ENCODE peak calls at places on chromosomes 3 and 15, in ten cellular contexts. D is stomach, W is omental fat pad, O is GM10248, M is A549, I is psoas muscle, F is fibroblast of lung, P is WTC11, U is RWPE1, C is heart left ventricle. X is an unnamed sample.
A peak's percentile ranks its signal among the peaks of the same experiment; 100 is the strongest.

GRCh38 chr15:74884428-74885223 is 5.2 kb upstream of the MPI start:
- DNase-seq in I (no peak), C (no peak), W (no peak), M (no peak), F (no peak), U (peak; percentile 51), D (no peak), P (no peak), O (no peak), X (no peak)

GRCh38 chr3:102536479-102536878 is 101.7 kb downstream of the ZPLD1 start:
- DNase-seq in D (no peak), F (peak; percentile 58), W (no peak), U (peak; percentile 41), C (no peak), M (peak; percentile 15), O (peak; percentile 17), P (no peak), I (no peak), X (no peak)

GRCh38 chr3:50008931-50009330 is 69.0 kb downstream of the RBM6 start:
- DNase-seq in M (no peak), U (no peak), O (no peak), C (no peak), W (no peak), P (no peak), D (no peak), I (no peak), F (peak; percentile 19), X (no peak)

GRCh38 chr15:56837281-56837680 is 81.2 kb upstream of the TCF12 start:
- DNase-seq in O (no peak), U (no peak), D (no peak), C (no peak), W (no peak), F (peak; percentile 11), P (no peak), M (no peak), I (no peak), X (no peak)

GRCh38 chr3:39067286-39067685 is 15.5 kb downstream of the WDR48 start:
- DNase-seq in I (no peak), C (no peak), U (peak; percentile 6), F (no peak), D (no peak), P (no peak), O (no peak), M (no peak), W (no peak), X (no peak)

GRCh38 chr3:12180218-12180617 is 21.5 kb upstream of the TIMP4 start:
- DNase-seq in I (peak; percentile 35), P (no peak), D (peak; percentile 78), W (no peak), C (peak; percentile 76), M (no peak), O (no peak), F (peak; percentile 46), U (no peak), X (no peak)

GRCh38 chr3:129657261-129658046 is 51.0 kb upstream of the PLXND1 start:
- DNase-seq in O (no peak), U (no peak), W (no peak), C (no peak), F (peak; percentile 43), I (no peak), D (no peak), M (no peak), P (no peak), X (no peak)

GRCh38 chr3:98732239-98733054 is 30.7 kb upstream of the ST3GAL6 start:
- DNase-seq in U (peak; percentile 50), O (peak; percentile 64), W (no peak), M (peak; percentile 55), P (peak; percentile 65), C (peak; percentile 83), I (peak; percentile 46), F (no peak), D (peak; percentile 61), X (peak; percentile 72)

GRCh38 chr15:40477703-40478269 is 7.0 kb downstream of the CHST14 start:
- DNase-seq in D (no peak), M (no peak), U (no peak), W (no peak), F (no peak), P (no peak), C (no peak), O (no peak), I (no peak), X (no peak)

GRCh38 chr3:48402281-48402732 is 27.6 kb downstream of the PLXNB1 start:
- DNase-seq in W (peak; percentile 75), C (peak; percentile 75), O (no peak), I (peak; percentile 91), F (peak; percentile 94), P (no peak), U (peak; percentile 88), D (peak; percentile 59), M (no peak), X (no peak)

GRCh38 chr3:74562528-74563190 is 51.8 kb downstream of the CNTN3 start:
- DNase-seq in F (no peak), W (no peak), I (no peak), O (no peak), P (no peak), U (no peak), D (no peak), M (no peak), C (no peak), X (no peak)

GRCh38 chr3:115169808-115170207 is 22.7 kb upstream of the ZBTB20 start:
- DNase-seq in O (no peak), W (no peak), P (no peak), M (no peak), I (no peak), F (peak; percentile 26), D (no peak), C (no peak), U (no peak), X (no peak)
- TF ChIP-seq CTCF in O (no peak), W (no peak), P (no peak), M (peak; percentile 21), I (peak; percentile 52), F (no peak), D (no peak), C (peak; percentile 40), U (peak; percentile 38), X (peak; percentile 33)

GRCh38 chr15:37004373-37004869 is 95.9 kb downstream of the MEIS2 start:
- DNase-seq in P (no peak), C (no peak), W (no peak), D (no peak), U (no peak), O (no peak), I (no peak), M (no peak), F (no peak), X (no peak)
- TF ChIP-seq CTCF in P (no peak), C (no peak), W (no peak), D (no peak), U (no peak), O (no peak), I (no peak), M (no peak), F (no peak), X (no peak)

GRCh38 chr3:45001738-45002137 is 24.4 kb upstream of the CLEC3B start:
- DNase-seq in D (no peak), C (no peak), I (no peak), U (no peak), M (no peak), P (no peak), W (no peak), O (no peak), F (no peak), X (no peak)

GRCh38 chr3:45002680-45003079 is 23.4 kb upstream of the CLEC3B start:
- DNase-seq in I (no peak), P (no peak), M (no peak), U (no peak), O (no peak), D (no peak), C (no peak), W (no peak), F (no peak), X (no peak)

GRCh38 chr3:45003406-45003805 is 22.7 kb upstream of the CLEC3B start:
- DNase-seq in I (no peak), F (no peak), W (no peak), C (no peak), O (no peak), U (no peak), M (no peak), D (no peak), P (no peak), X (no peak)

GRCh38 chr3:45000823-45001222 is 24.8 kb downstream of the EXOSC7 start:
- DNase-seq in C (no peak), U (no peak), O (no peak), W (no peak), P (no peak), M (no peak), I (no peak), D (no peak), F (no peak), X (no peak)

GRCh38 chr3:45002139-45002660 is 23.9 kb upstream of the CLEC3B start:
- DNase-seq in W (no peak), M (no peak), F (no peak), D (no peak), I (no peak), O (no peak), P (no peak), U (no peak), C (no peak), X (no peak)
- TF ChIP-seq CTCF in W (no peak), M (no peak), F (no peak), D (no peak), I (no peak), O (no peak), P (no peak), U (no peak), C (no peak), X (no peak)

GRCh38 chr3:112987710-112988334 is 3.0 kb upstream of the GTPBP8 start:
- DNase-seq in I (no peak), P (no peak), O (no peak), W (no peak), U (no peak), M (no peak), D (no peak), F (no peak), C (no peak), X (no peak)

GRCh38 chr3:112995800-112996199 is 5.0 kb downstream of the GTPBP8 start:
- DNase-seq in C (no peak), P (no peak), D (no peak), M (no peak), I (no peak), O (no peak), W (no peak), F (no peak), U (no peak), X (no peak)

DNA sequence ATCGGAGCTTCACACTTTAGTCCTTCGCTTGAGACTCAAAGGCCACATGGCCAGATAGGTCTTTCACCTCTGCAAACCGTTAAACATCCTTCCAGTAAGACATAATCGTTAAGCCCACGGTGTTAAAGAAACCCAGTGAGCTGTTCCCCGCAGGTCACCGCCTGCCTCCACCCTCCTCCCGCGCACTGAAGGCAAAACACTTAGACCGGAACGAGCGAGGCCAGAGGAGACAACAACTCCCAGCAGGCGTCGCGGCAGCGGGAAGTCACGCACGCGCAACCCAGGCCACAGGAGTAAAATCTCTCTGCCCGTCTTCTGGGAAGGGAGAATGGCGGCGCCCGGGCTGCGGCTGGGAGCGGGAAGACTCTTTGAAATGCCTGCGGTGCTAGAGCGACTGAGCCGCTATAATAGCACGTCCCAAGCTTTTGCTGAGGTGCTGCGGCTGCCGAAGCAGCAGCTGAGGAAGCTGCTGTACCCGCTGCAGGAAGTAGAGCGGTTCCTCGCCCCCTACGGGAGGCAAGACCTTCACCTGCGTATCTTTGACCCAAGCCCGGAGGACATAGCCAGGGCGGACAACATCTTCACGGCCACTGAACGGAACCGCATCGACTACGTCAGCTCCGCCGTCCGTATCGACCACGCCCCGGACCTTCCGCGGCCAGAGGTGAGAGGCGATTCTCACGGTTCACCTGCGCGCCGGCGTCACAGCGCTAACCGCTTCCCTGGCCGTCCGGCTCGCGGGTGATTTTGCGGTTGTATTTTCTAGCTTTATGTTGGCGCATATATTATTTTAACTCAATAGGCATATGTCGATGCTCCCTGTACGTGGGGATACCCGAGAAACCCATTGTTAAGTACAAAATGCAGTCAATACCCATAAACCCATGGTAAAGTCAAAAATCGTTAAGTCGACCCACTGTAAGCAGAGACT is at the start of gene GTPBP8:
- DNase-seq in F (peak; percentile 87), D (peak; percentile 92), I (peak; percentile 92), C (peak; percentile 95), O (peak; percentile 85), M (peak; percentile 84), U (peak; percentile 84), P (peak; percentile 89), W (peak; percentile 54), X (peak; percentile 86)
- TF ChIP-seq CTCF in F (no peak), D (no peak), I (no peak), C (peak; percentile 7), O (no peak), M (no peak), U (no peak), P (no peak), W (no peak), X (no peak)